ENCODE peak calls at places on chromosome 18, in six cellular contexts. A is suprapubic skin, V is upper lobe of right lung, C is psoas muscle, W is tibial nerve, X is cardiac fibroblast. N is an unnamed sample.

GRCh38 chr18:3886575-3887322 is 436.8 kb downstream of the TGIF1 start:
- DNase-seq in A (no peak), V (no peak), C (no peak), W (no peak), X (no peak), N (no peak)

GRCh38 chr18:25093131-25093530 is 258.8 kb downstream of the ZNF521 start:
- DNase-seq in A (no peak), V (no peak), C (no peak), W (no peak), X (no peak), N (no peak)

GRCh38 chr18:57025525-57025924 is 121.4 kb upstream of the BOD1L2 start:
- DNase-seq in A (no peak), V (no peak), C (no peak), W (no peak), X (no peak), N (no peak)

GRCh38 chr18:47345996-47346395 is 94.5 kb upstream of the SKOR2 start:
- DNase-seq in A (no peak), V (no peak), C (no peak), W (no peak), X (no peak), N (no peak)

GRCh38 chr18:55762424-55762823 is 174.4 kb upstream of the TCF4 start:
- DNase-seq in A (no peak), V (no peak), C (no peak), W (no peak), X (no peak), N (no peak)

GRCh38 chr18:13247506-13247905 is 28.9 kb downstream of the LDLRAD4 start:
- DNase-seq in A (peak), V (peak), C (no peak), W (no peak), X (no peak), N (no peak)

GRCh38 chr18:11991021-11991770 is 9.9 kb downstream of the IMPA2 start:
- DNase-seq in A (peak), V (no peak), C (peak), W (no peak), X (no peak), N (no peak)

GRCh38 chr18:31429623-31430022 is 17.9 kb upstream of the DSG3 start:
- DNase-seq in A (no peak), V (no peak), C (no peak), W (no peak), X (no peak), N (no peak)

GRCh38 chr18:80159713-80160636 is 50.9 kb downstream of the ADNP2 start:
- DNase-seq in A (no peak), V (peak), C (peak), W (no peak), X (peak), N (peak)

GRCh38 chr18:42922363-42922762 is 193.1 kb downstream of the RIT2 start:
- DNase-seq in A (no peak), V (no peak), C (no peak), W (no peak), X (peak), N (no peak)

GRCh38 chr18:44586782-44587524 is 93.7 kb upstream of the SETBP1 start:
- DNase-seq in A (no peak), V (no peak), C (no peak), W (no peak), X (no peak), N (no peak)

GRCh38 chr18:1559563-1559962 is 654.9 kb downstream of the ADCYAP1 start:
- DNase-seq in A (no peak), V (no peak), C (no peak), W (no peak), X (no peak), N (no peak)

GRCh38 chr18:5476961-5477800 is 66.6 kb downstream of the EPB41L3 start:
- DNase-seq in A (no peak), V (no peak), C (no peak), W (no peak), X (peak), N (peak)

GRCh38 chr18:76455015-76455676 is 39.9 kb downstream of the ZNF516 start:
- DNase-seq in A (no peak), V (no peak), C (no peak), W (no peak), X (no peak), N (no peak)

GRCh38 chr18:8548186-8548585 is 61.1 kb upstream of the RAB12 start:
- DNase-seq in A (no peak), V (no peak), C (no peak), W (no peak), X (peak), N (peak)

GRCh38 chr18:50297621-50298442 is 10.3 kb upstream of the CXXC1 start:
- DNase-seq in A (peak), V (peak), C (peak), W (peak), X (peak), N (peak)

GRCh38 chr18:74073957-74074356 is 73.7 kb downstream of the FBXO15 start:
- DNase-seq in A (no peak), V (no peak), C (no peak), W (no peak), X (no peak), N (no peak)

GRCh38 chr18:46474487-46475366 is 182.3 kb downstream of the LOXHD1 start:
- DNase-seq in A (peak), V (peak), C (no peak), W (no peak), X (no peak), N (no peak)

GRCh38 chr18:46291149-46291548 is 187.0 kb downstream of the HAUS1 start:
- DNase-seq in A (no peak), V (peak), C (no peak), W (no peak), X (no peak), N (no peak)

GRCh38 chr18:35085450-35086032 is 44.3 kb downstream of the MAPRE2 start:
- DNase-seq in A (no peak), V (no peak), C (no peak), W (no peak), X (no peak), N (no peak)

GRCh38 chr18:35087726-35088125 is 46.5 kb downstream of the MAPRE2 start:
- DNase-seq in A (no peak), V (no peak), C (no peak), W (no peak), X (no peak), N (no peak)

GRCh38 chr18:35083174-35083712 is 42.0 kb downstream of the MAPRE2 start:
- DNase-seq in A (no peak), V (no peak), C (peak), W (no peak), X (no peak), N (no peak)

GRCh38 chr18:35086704-35087103 is 45.5 kb downstream of the MAPRE2 start:
- DNase-seq in A (no peak), V (no peak), C (no peak), W (no peak), X (no peak), N (no peak)

DNA sequence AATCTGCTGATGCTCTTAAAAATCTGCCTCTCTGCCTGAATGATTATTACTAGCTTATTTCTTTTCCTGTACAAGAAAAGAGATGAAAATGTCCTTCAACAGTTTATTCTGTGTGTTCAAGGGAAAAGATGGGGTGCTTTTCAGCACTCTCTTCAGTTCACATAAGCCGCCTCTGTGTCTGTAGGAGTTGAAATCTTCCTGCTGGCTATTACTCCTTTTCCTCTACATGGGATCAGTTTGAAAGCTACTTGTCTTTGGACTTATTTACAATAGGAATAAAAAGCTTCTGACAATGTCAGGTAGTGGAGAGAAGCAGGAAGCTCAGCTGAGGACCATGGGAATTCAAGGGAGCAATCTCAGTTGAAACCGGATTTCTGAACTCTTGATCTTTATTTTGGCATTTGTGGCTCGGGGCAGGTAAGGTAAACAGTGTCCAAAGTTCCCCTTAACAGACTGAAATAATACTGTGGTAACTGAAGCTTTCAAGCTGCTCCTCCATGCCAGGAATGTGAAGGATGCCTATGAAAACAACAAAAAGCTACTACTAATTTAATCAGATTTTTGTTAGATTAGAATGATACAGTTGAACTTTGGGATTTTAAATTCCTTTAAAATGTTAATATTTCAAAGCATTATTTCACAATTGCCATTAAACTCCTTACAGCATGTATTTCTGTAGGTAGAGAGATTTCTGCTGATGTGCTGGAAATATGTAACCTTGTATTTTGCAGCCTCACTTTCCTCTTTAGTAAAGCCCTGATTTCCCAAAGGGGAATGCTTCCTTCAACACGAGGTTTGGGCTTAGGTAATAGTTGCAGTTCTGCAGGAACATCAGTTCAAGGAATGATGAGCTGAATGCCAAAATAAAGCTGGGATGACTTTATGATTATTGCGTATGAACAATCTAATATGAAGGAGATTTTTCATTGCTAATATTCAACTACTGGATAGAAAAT is 43.6 kb downstream of the MAPRE2 start:
- DNase-seq in A (no peak), V (no peak), C (no peak), W (no peak), X (peak), N (peak)
- H3K4me3 ChIP-seq in A (no peak), V (no peak), C (no peak), W (no peak), X (no peak), N (no peak)

GRCh38 chr18:37184209-37184868 is 355.4 kb downstream of the KIAA1328 start:
- DNase-seq in A (no peak), V (no peak), C (no peak), W (no peak), X (no peak), N (no peak)
- H3K4me3 ChIP-seq in A (no peak), V (no peak), C (no peak), W (no peak), X (no peak), N (no peak)

GRCh38 chr18:36297419-36298112 is at the start of gene FHOD3:
- DNase-seq in A (no peak), V (peak), C (peak), W (peak), X (peak), N (peak)

GRCh38 chr18:36295880-36296301 is 1.6 kb upstream of the FHOD3 start:
- DNase-seq in A (no peak), V (no peak), C (no peak), W (no peak), X (no peak), N (no peak)

GRCh38 chr18:36295214-36295613 is 2.3 kb upstream of the FHOD3 start:
- DNase-seq in A (no peak), V (no peak), C (no peak), W (no peak), X (no peak), N (no peak)

GRCh38 chr18:36298113-36298701 is 694 bp downstream of the FHOD3 start:
- DNase-seq in A (no peak), V (no peak), C (peak), W (no peak), X (no peak), N (peak)

DNA sequence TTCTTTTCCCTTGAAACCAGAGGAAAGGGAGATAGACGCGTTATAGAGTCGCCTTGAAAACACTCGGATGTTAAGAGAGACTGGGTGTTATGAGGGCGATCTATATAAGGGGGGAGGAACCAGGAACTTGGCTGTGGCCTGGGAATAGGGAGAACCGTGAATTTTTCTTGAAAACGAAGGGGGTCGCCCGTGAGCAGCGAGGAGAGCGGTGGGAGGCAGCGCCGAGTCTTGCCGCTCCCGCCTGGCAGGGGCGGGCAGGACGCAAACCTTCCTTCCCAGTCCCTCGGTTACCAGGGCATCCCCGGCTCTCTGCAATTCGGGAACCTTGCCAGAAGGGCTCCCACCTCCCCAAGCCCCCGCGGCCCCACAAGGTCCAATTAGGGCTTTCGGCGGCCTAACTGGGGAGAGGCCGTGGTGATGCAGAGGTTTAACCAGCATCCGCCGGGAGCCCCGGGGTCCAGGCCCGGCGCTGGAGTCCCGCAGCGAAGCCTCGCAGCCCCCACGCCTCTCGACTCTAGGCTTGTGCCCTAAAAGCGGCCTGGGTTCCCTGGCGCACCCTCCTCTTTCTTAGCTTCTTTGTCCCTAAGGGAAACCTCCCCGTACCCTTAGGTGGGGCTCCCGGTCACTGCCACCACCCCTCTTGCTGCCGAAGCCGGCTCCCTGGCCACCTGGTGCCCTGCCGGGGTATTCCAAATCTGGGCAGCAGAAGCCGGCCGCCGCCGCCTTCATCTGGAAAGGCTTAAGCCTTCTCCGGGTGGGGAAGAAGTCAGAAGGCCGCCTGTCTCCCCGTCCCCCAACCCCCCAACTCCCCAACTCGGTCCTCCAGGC is 708 bp upstream of the FHOD3 start:
- DNase-seq in A (no peak), V (peak), C (peak), W (peak), X (peak), N (peak)
- H3K4me3 ChIP-seq in A (peak), V (peak), C (peak), W (peak), X (peak), N (peak)

DNA sequence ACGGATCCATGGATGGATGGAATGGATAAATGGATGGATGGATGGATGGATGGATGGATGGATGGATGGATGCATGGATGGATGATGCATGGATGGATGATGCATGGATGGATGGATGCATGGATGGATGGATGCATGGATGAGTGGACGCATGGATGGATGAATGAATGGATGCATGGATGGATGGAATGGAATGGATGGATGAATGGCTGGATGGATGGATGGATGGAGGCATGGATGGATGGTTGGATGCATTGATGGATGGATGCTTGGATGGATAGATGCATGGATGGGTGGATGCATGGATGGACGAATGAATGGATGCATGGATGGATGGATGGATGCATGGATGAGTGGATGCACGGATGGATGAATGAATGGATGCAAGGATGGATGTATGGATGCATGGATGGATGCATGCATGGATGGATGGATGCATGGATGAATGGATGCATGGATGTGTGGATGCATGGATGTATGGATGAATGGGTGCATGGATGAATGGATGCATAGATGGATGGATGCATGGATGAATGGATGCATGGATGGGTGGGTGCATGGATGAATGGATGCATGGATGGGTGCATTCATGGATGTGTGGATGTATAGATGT is 209.2 kb downstream of the ALPK2 start:
- DNase-seq in A (no peak), V (no peak), C (no peak), W (no peak), X (no peak), N (no peak)
- H3K4me3 ChIP-seq in A (no peak), V (no peak), C (no peak), W (no peak), X (no peak), N (no peak)

N was measured in adipocyte.